ENCODE peak calls at places on chromosome 22, in eight cellular contexts. J is HCT116, C is PC-3, K is neural progenitor cell, F is MM.1S, N is hepatocyte, Z is GM23248, T is SK-N-SH. V is an unnamed sample.
A peak's percentile ranks its signal among the peaks of the same experiment; 100 is the strongest.

GRCh38 chr22:27107824-27108223 is 450.4 kb downstream of the MIAT start:
- DNase-seq in J (peak; percentile 70), C (peak; percentile 25), K (no peak), F (no peak), N (peak; percentile 82), Z (peak; percentile 91), T (peak; percentile 79), V (no peak)

GRCh38 chr22:48758021-48758561 is 1069.6 kb downstream of the BRD1 start:
- DNase-seq in J (no peak), C (no peak), K (no peak), F (no peak), N (peak; percentile 73), Z (no peak), T (no peak), V (no peak)

GRCh38 chr22:25840162-25840561 is 98.2 kb downstream of the MYO18B start:
- DNase-seq in J (no peak), C (no peak), K (no peak), F (no peak), N (no peak), Z (no peak), T (no peak), V (no peak)

GRCh38 chr22:40651563-40652501 is 15.3 kb upstream of the MRTFA start:
- DNase-seq in J (peak; percentile 95), C (peak; percentile 96), K (peak; percentile 69), F (peak; percentile 92), N (peak; percentile 96), Z (peak; percentile 100), T (peak; percentile 84), V (peak; percentile 93)

GRCh38 chr22:30445438-30445936 is 19.9 kb downstream of the MTFP1 start:
- DNase-seq in J (no peak), C (no peak), K (no peak), F (no peak), N (no peak), Z (peak; percentile 70), T (no peak), V (no peak)

GRCh38 chr22:37431811-37432707 is 4.8 kb upstream of the ELFN2 start:
- DNase-seq in J (peak; percentile 89), C (peak; percentile 97), K (no peak), F (no peak), N (peak; percentile 75), Z (peak; percentile 95), T (no peak), V (no peak)

GRCh38 chr22:48700566-48701295 is 1126.9 kb downstream of the BRD1 start:
- DNase-seq in J (no peak), C (no peak), K (no peak), F (no peak), N (no peak), Z (no peak), T (no peak), V (no peak)

GRCh38 chr22:19079691-19080090 is 42.5 kb downstream of the DGCR2 start:
- DNase-seq in J (no peak), C (no peak), K (no peak), F (no peak), N (no peak), Z (no peak), T (no peak), V (no peak)

GRCh38 chr22:49833340-49834007 is 5.8 kb upstream of the BRD1 start:
- DNase-seq in J (peak; percentile 26), C (peak; percentile 57), K (no peak), F (no peak), N (peak; percentile 63), Z (no peak), T (no peak), V (no peak)

DNA sequence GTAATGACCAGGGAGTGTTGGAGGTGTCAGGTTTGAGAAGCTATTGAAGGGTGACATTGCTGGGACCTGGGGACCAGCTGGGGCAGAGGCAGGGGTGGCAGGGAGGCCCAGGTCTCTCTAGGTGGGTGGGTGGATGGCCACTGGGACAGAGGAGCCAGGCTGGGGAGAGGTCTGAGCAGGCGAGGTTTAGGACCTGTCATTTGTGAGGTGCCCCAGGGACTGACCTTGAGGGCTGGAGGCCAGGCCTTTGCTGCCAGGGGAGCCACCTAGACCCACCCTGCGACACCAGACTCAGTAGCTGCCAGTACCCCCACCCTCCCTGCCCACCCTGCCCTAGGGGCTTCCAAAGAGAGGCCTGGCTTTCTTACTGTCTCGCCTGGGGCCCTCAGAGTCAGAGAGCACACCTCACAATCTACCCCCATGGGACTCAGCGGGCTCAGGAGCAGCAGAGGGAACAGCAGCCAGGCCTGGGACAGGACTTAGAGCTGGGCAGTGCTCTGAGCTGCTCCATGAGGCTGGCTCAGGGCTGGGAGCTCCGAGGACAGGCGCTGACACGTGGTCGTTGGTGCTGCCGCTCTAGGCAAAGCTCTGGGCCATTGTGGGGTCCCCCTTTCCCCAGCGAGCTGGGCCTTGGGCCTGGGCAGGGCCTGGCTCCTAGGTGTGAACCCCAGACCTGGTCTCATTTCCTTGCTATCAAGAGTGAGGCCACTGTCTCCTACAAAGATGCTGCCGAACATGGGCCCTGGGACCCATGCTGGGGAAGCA is 28.6 kb upstream of the PPARA start:
- DNase-seq in J (no peak), C (no peak), K (no peak), F (no peak), N (no peak), Z (peak; percentile 43), T (no peak), V (no peak)
- H3K9me3 ChIP-seq in J (no peaks in the 10 kb centered on the region), C (no peaks in the 10 kb centered on the region), K (no peaks in the 10 kb centered on the region), F (no peaks in the 10 kb centered on the region), N (no peaks in the 10 kb centered on the region), Z (no peaks in the 10 kb centered on the region), T (no peaks in the 10 kb centered on the region), V (no peaks in the 10 kb centered on the region)

DNA sequence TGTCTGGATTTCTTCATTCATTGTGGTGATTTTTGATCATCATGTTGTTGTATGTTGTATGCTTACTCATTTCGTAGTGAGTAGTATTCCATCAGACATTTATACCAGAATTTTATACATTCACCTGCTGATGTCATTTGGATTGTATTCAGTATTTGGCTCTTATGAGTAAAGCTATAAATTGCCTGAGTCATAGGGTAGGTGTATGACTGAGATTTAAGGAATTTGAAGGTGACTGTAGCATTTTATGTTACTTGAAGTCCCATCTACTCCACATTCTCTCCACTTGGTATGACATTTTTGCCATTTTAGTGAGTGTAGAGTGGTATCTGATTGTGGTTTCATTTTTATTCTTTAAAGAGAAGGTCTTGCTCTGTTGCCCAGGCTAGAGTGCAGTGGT is 548.2 kb downstream of the TBC1D22A start:
- DNase-seq in J (peak; percentile 33), C (peak; percentile 94), K (no peak), F (no peak), N (no peak), Z (peak; percentile 8), T (no peak), V (no peak)
- TF ChIP-seq EZH2phosphoT487 in J (no peak), C (no peak), K (no peak), F (no peak), N (no peak), Z (no peak), T (no peak), V (no peak)

GRCh38 chr22:47408409-47408808 is 646.0 kb downstream of the TBC1D22A start:
- DNase-seq in J (no peak), C (no peak), K (no peak), F (no peak), N (no peak), Z (no peak), T (no peak), V (no peak)
- H3K9me3 ChIP-seq in J (no peaks in the 10 kb centered on the region), C (no peaks in the 10 kb centered on the region), K (peaks cover 22% of the 10 kb centered on the region), F (no peaks in the 10 kb centered on the region), N (no peaks in the 10 kb centered on the region), Z (no peaks in the 10 kb centered on the region), T (no peaks in the 10 kb centered on the region), V (no peaks in the 10 kb centered on the region)

DNA sequence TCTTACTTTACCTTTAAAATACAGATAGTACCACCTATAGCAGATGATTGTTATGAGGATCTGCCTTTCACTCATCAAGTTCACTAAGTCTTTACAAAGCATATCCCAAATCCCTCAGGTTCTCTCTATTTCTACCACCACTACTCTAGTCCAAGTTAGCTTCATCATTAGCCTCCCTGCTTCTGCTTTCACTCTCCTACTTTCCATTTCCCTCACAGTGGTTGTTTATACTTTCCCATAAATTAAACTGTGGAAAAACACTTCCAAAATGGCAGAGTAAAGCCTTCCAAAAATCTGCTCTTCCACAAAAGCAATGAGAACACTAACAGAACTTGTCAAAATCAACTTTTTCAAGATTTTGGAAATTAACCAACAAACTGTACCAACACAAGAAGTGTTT is 71.9 kb downstream of the TTC28 start:
- DNase-seq in J (no peak), C (no peak), K (no peak), F (no peak), N (no peak), Z (no peak), T (no peak), V (no peak)
- TF ChIP-seq EZH2phosphoT487 in J (no peak), C (no peak), K (no peak), F (no peak), N (no peak), Z (no peak), T (no peak), V (no peak)

GRCh38 chr22:22841598-22841997 is 46.0 kb upstream of the IGLL5 start:
- DNase-seq in J (no peak), C (no peak), K (no peak), F (no peak), N (no peak), Z (no peak), T (no peak), V (no peak)

GRCh38 chr22:22840778-22841177 is 46.8 kb upstream of the IGLL5 start:
- DNase-seq in J (no peak), C (no peak), K (no peak), F (no peak), N (no peak), Z (no peak), T (no peak), V (no peak)

GRCh38 chr22:22839570-22840314 is 47.9 kb upstream of the IGLL5 start:
- DNase-seq in J (no peak), C (no peak), K (no peak), F (no peak), N (no peak), Z (no peak), T (no peak), V (no peak)

GRCh38 chr22:22843848-22844247 is 43.8 kb upstream of the IGLL5 start:
- DNase-seq in J (no peak), C (no peak), K (no peak), F (no peak), N (no peak), Z (no peak), T (no peak), V (no peak)

DNA sequence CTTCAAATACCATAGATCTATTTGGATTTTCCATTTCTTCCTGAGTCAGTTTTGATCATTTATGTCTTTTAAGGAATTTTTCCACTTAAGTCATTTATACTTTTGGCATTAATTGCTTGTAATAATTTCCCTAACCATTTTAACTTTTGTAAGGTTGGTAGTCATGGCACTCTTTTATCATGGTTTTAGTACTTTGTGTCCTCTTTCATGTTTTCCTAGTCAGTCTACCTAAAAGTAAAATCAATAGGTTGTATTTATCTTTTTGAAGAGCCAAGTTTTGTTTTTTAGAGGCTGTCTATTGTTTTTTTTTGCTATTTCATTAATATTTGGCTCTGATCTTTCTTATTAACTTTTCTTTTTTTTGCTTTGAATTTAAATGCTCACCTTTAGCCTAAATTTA is 45.5 kb upstream of the IGLL5 start:
- DNase-seq in J (no peak), C (no peak), K (no peak), F (no peak), N (no peak), Z (no peak), T (no peak), V (no peak)
- H3K9me3 ChIP-seq in J (no peaks in the 10 kb centered on the region), C (no peaks in the 10 kb centered on the region), K (no peaks in the 10 kb centered on the region), F (no peaks in the 10 kb centered on the region), N (no peaks in the 10 kb centered on the region), Z (no peaks in the 10 kb centered on the region), T (no peaks in the 10 kb centered on the region), V (peaks cover 4% of the 10 kb centered on the region)

V was measured in OCI-LY7.